ENCODE peak calls at places on chromosomes 2 and 18, in four cellular contexts. D is GM03348, K is ELR, E is kidney. X is an unnamed sample.
A peak's percentile ranks its signal among the peaks of the same experiment; 100 is the strongest.

GRCh38 chr2:120976501-120977307 is 241.0 kb downstream of the GLI2 start:
- DNase-seq in D (no peak), E (peak; percentile 51), K (no peak), X (no peak)

GRCh38 chr2:171505374-171505773 is 16.9 kb upstream of the CYBRD1 start:
- DNase-seq in E (no peak), D (no peak), K (no peak), X (peak; percentile 5)

GRCh38 chr18:43115076-43116035 is at the start of gene RIT2:
- DNase-seq in E (no peak), K (no peak), D (no peak), X (no peak)

GRCh38 chr2:53633441-53633840 is 134.2 kb upstream of the CHAC2 start:
- DNase-seq in E (no peak), K (peak; percentile 64), D (no peak), X (peak; percentile 47)

GRCh38 chr2:201523506-201523905 is 72.0 kb downstream of the STRADB start:
- DNase-seq in K (no peak), E (no peak), D (peak; percentile 9), X (peak; percentile 48)

GRCh38 chr2:135164431-135164830 is 112.3 kb downstream of the RAB3GAP1 start:
- DNase-seq in E (no peak), K (peak; percentile 97), D (peak; percentile 54), X (peak; percentile 71)

GRCh38 chr2:118992740-118993391 is 50.9 kb downstream of the MARCO start:
- DNase-seq in D (no peak), E (no peak), K (peak; percentile 14), X (no peak)

GRCh38 chr18:66560092-66560491 is 43.8 kb downstream of the CDH19 start:
- DNase-seq in K (peak; percentile 12), D (no peak), E (no peak), X (peak; percentile 2)

GRCh38 chr18:9123520-9123919 is 13.1 kb upstream of the ANKRD12 start:
- DNase-seq in K (peak; percentile 17), E (no peak), D (no peak), X (no peak)

X was measured in LHCN-M2.